ENCODE peak calls at places on chromosomes 1 and 21, in ten cellular contexts. Q is transverse colon; Z is WTC11; X is IMR-90; O is cardiac muscle cell; N is choroid plexus epithelial cell; W is CD4-positive, alpha-beta T cell; T is hepatocyte; I is AG09309; F is MM.1S. V is an unnamed sample.

GRCh38 chr1:83583351-83584014 is 415.4 kb downstream of the TTLL7 start:
- DNase-seq in Q (peak), Z (peak), X (no peak), O (no peak), N (peak), W (peak), T (peak), I (no peak), F (no peak), V (no peak)

GRCh38 chr21:16908087-16908486 is 604.8 kb upstream of the CXADR start:
- DNase-seq in Q (no peak), Z (no peak), X (no peak), O (no peak), N (no peak), W (no peak), T (no peak), I (peak), F (no peak), V (no peak)

GRCh38 chr1:67682659-67683197 is 2.3 kb upstream of the GADD45A start:
- DNase-seq in Q (no peak), Z (no peak), X (peak), O (no peak), N (peak), W (no peak), T (peak), I (peak), F (no peak), V (no peak)

GRCh38 chr1:38013027-38013588 is 574 bp downstream of the UTP11 start:
- DNase-seq in Q (no peak), Z (no peak), X (peak), O (no peak), N (peak), W (no peak), T (peak), I (peak), F (no peak), V (no peak)

GRCh38 chr1:39034114-39034654 is 8.0 kb downstream of the NDUFS5 start:
- DNase-seq in Q (no peak), Z (no peak), X (no peak), O (no peak), N (no peak), W (no peak), T (no peak), I (no peak), F (no peak), V (no peak)

GRCh38 chr1:7301346-7301993 is 469.6 kb upstream of the VAMP3 start:
- DNase-seq in Q (no peak), Z (no peak), X (peak), O (no peak), N (no peak), W (no peak), T (no peak), I (no peak), F (no peak), V (no peak)

GRCh38 chr1:85596947-85597346 is 16.4 kb downstream of the CCN1 start:
- DNase-seq in Q (no peak), Z (no peak), X (no peak), O (no peak), N (no peak), W (no peak), T (no peak), I (no peak), F (no peak), V (no peak)

GRCh38 chr21:14056771-14057191 is 154.0 kb downstream of the LIPI start:
- DNase-seq in Q (no peak), Z (no peak), X (no peak), O (no peak), N (no peak), W (no peak), T (no peak), I (no peak), F (no peak), V (no peak)

GRCh38 chr1:15757575-15758401 is 807 bp upstream of the FBLIM1 start:
- DNase-seq in Q (peak), Z (peak), X (peak), O (peak), N (peak), W (no peak), T (peak), I (no peak), F (no peak), V (no peak)

GRCh38 chr1:51916587-51917405 is 38.3 kb upstream of the NRDC start:
- DNase-seq in Q (no peak), Z (no peak), X (peak), O (no peak), N (no peak), W (no peak), T (no peak), I (no peak), F (no peak), V (no peak)

GRCh38 chr1:21490774-21491482 is 18.3 kb upstream of the ALPL start:
- DNase-seq in Q (peak), Z (peak), X (peak), O (no peak), N (peak), W (no peak), T (peak), I (peak), F (peak), V (no peak)

GRCh38 chr1:42480921-42481320 is 17.8 kb downstream of the CCDC30 start:
- DNase-seq in Q (no peak), Z (no peak), X (no peak), O (no peak), N (no peak), W (no peak), T (no peak), I (no peak), F (no peak), V (no peak)

GRCh38 chr1:114959423-114959822 is 70.2 kb upstream of the TSHB start:
- DNase-seq in Q (no peak), Z (no peak), X (no peak), O (no peak), N (no peak), W (no peak), T (no peak), I (no peak), F (no peak), V (no peak)

GRCh38 chr1:114956570-114956969 is 73.1 kb upstream of the TSHB start:
- DNase-seq in Q (no peak), Z (peak), X (no peak), O (peak), N (peak), W (no peak), T (peak), I (no peak), F (peak), V (peak)
- TF ChIP-seq CTCF in Q (no peak), Z (peak), X (peak), O (peak), N (peak), W (no peak), T (peak), I (peak), F (peak), V (peak)

GRCh38 chr1:32729254-32730046 is 26.9 kb upstream of the SYNC start:
- DNase-seq in Q (no peak), Z (no peak), X (peak), O (no peak), N (no peak), W (no peak), T (no peak), I (no peak), F (no peak), V (no peak)
- TF ChIP-seq CTCF in Q (no peak), Z (no peak), X (no peak), O (no peak), N (peak), W (no peak), T (no peak), I (no peak), F (no peak), V (no peak)

GRCh38 chr21:30434033-30434631 is 4.1 kb downstream of the KRTAP13-4 start:
- DNase-seq in Q (peak), Z (peak), X (no peak), O (peak), N (peak), W (no peak), T (peak), I (no peak), F (peak), V (peak)
- TF ChIP-seq CTCF in Q (peak), Z (peak), X (no peak), O (peak), N (peak), W (no peak), T (peak), I (peak), F (peak), V (peak)

GRCh38 chr1:117061986-117062415 is 1.9 kb downstream of the TTF2 start:
- DNase-seq in Q (no peak), Z (no peak), X (peak), O (no peak), N (peak), W (no peak), T (peak), I (peak), F (no peak), V (no peak)

GRCh38 chr1:117060441-117061317 is 553 bp downstream of the TTF2 start:
- DNase-seq in Q (peak), Z (no peak), X (peak), O (no peak), N (peak), W (no peak), T (peak), I (no peak), F (peak), V (peak)

GRCh38 chr1:117058810-117059209 is 1.3 kb upstream of the TTF2 start:
- DNase-seq in Q (no peak), Z (no peak), X (no peak), O (no peak), N (no peak), W (no peak), T (no peak), I (no peak), F (no peak), V (no peak)

GRCh38 chr1:117059334-117059677 is 820 bp upstream of the TTF2 start:
- DNase-seq in Q (peak), Z (peak), X (no peak), O (no peak), N (no peak), W (peak), T (peak), I (no peak), F (peak), V (peak)

GRCh38 chr1:117059678-117060440 is at the start of gene TTF2:
- DNase-seq in Q (peak), Z (peak), X (peak), O (peak), N (peak), W (peak), T (peak), I (peak), F (peak), V (peak)
- TF ChIP-seq CTCF in Q (peak), Z (no peak), X (no peak), O (peak), N (peak), W (peak), T (no peak), I (peak), F (no peak), V (no peak)

DNA sequence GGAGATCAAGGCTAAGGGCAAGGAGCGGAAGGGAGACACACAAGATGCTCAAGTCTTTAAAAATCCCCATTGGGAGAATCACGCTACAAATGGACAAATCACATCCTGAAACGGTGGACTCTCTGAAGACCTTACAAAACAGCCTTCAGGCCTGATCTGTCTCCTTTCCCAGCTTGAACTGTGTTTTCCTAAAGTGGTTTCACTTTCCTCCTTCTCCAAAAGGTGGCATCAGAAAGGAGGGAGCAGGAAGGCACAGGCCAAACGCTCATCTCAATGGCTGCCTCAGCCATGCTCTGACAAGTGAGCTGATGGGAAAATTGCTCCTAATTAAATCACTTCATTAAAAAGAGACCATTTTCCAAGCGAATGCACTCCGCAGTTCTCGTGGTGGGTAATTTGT is 47.7 kb downstream of the UTP25 start:
- DNase-seq in Q (no peak), Z (peak), X (peak), O (peak), N (peak), W (no peak), T (peak), I (peak), F (no peak), V (peak)
- TF ChIP-seq CTCF in Q (no peak), Z (no peak), X (peak), O (peak), N (peak), W (no peak), T (peak), I (peak), F (no peak), V (no peak)